ENCODE peak calls at places on chromosomes 13 and 19, in nine cellular contexts. E, W, L, I, B, U, K, T and N are unnamed samples.

GRCh38 chr19:33677745-33678426 is 56.1 kb downstream of the CHST8 start:
- DNase-seq in L (no peak), W (peak), I (no peak), U (no peak), K (no peak), B (peak), E (no peak), T (no peak), N (no peak)

GRCh38 chr13:38824342-38824741 is 137.5 kb downstream of the FREM2 start:
- DNase-seq in U (no peak), W (peak), B (no peak), K (peak), L (no peak), T (no peak), E (no peak), I (no peak), N (no peak)

GRCh38 chr19:51359294-51359693 is 6.9 kb downstream of the ETFB start:
- DNase-seq in T (no peak), E (no peak), W (no peak), U (peak), L (no peak), B (no peak), K (peak), I (no peak), N (no peak)

GRCh38 chr13:20525144-20525600 is 485 bp downstream of the CRYL1 start:
- DNase-seq in U (no peak), I (no peak), T (peak), K (peak), B (peak), L (no peak), E (peak), W (peak), N (peak)

GRCh38 chr19:45130888-45131615 is 29.7 kb downstream of the NKPD1 start:
- DNase-seq in W (no peak), B (no peak), E (no peak), L (peak), K (peak), T (peak), I (no peak), U (peak), N (peak)

GRCh38 chr19:18657590-18658365 is 20.9 kb downstream of the KLHL26 start:
- DNase-seq in L (no peak), K (no peak), I (peak), T (no peak), U (peak), E (no peak), W (peak), B (no peak), N (no peak)

GRCh38 chr13:93268327-93269028 is 41.9 kb downstream of the GPC6 start:
- DNase-seq in W (peak), E (no peak), I (no peak), K (no peak), B (no peak), U (no peak), L (no peak), T (no peak), N (no peak)

GRCh38 chr19:39480337-39481228 is at the start of gene TIMM50:
- DNase-seq in E (peak), W (peak), K (peak), B (peak), T (peak), L (peak), U (peak), I (peak), N (peak)

GRCh38 chr19:34364830-34365462 is at the start of gene GPI:
- DNase-seq in T (peak), B (peak), W (peak), E (peak), I (peak), K (peak), L (peak), U (peak), N (peak)

GRCh38 chr19:11342429-11342828 is 3.0 kb upstream of the RAB3D start:
- DNase-seq in E (no peak), U (no peak), I (no peak), K (no peak), L (no peak), T (no peak), B (no peak), W (no peak), N (no peak)

GRCh38 chr19:41957838-41958366 is 1.2 kb downstream of the RABAC1 start:
- DNase-seq in U (peak), L (peak), W (peak), E (no peak), I (peak), B (no peak), K (peak), T (peak), N (peak)

GRCh38 chr13:49569993-49570689 is 15.2 kb downstream of the RCBTB1 start:
- DNase-seq in W (no peak), E (no peak), U (peak), T (no peak), B (no peak), K (peak), I (peak), L (no peak), N (no peak)

GRCh38 chr13:90654970-90655369 is 692.5 kb upstream of the MIR17HG start:
- DNase-seq in U (no peak), E (no peak), K (no peak), T (no peak), B (no peak), I (no peak), L (no peak), W (no peak), N (no peak)

GRCh38 chr19:18304496-18305312 is 18.2 kb downstream of the LSM4 start:
- DNase-seq in T (no peak), E (peak), I (peak), L (no peak), W (peak), B (peak), K (peak), U (peak), N (no peak)

GRCh38 chr19:49119411-49120324 is at the start of gene PPFIA3:
- DNase-seq in K (peak), T (peak), B (peak), E (no peak), W (peak), I (peak), U (peak), L (no peak), N (peak)

GRCh38 chr13:113366031-113366588 is 2.2 kb upstream of the GRTP1 start:
- DNase-seq in K (no peak), L (no peak), W (no peak), U (no peak), B (peak), T (no peak), E (no peak), I (no peak), N (no peak)

GRCh38 chr19:16470911-16471811 is 609 bp downstream of the EPS15L1 start:
- DNase-seq in K (no peak), W (peak), T (peak), B (peak), I (peak), U (peak), L (no peak), E (no peak), N (no peak)

GRCh38 chr13:79912403-79912802 is 428.5 kb downstream of the SPRY2 start:
- DNase-seq in B (no peak), L (no peak), K (no peak), U (no peak), T (no peak), I (no peak), W (no peak), E (no peak), N (no peak)

GRCh38 chr19:53246498-53246897 is 8.2 kb downstream of the ZNF677 start:
- DNase-seq in T (no peak), I (peak), L (no peak), E (no peak), B (no peak), W (no peak), U (no peak), K (no peak), N (no peak)

GRCh38 chr13:24274452-24274971 is 34.9 kb upstream of the C1QTNF9 start:
- DNase-seq in B (no peak), T (no peak), E (peak), U (no peak), I (peak), K (no peak), W (no peak), L (no peak), N (no peak)

GRCh38 chr19:48968179-48968661 is 3.1 kb downstream of the FTL start:
- DNase-seq in E (no peak), U (no peak), W (no peak), I (no peak), B (no peak), T (no peak), K (no peak), L (no peak), N (no peak)

GRCh38 chr13:70249332-70250064 is 141.2 kb upstream of the KLHL1 start:
- DNase-seq in U (peak), I (no peak), T (peak), B (no peak), W (peak), L (no peak), E (no peak), K (peak), N (no peak)

GRCh38 chr13:99384468-99384867 is 77.3 kb upstream of the GPR183 start:
- DNase-seq in U (no peak), E (no peak), I (no peak), L (no peak), T (no peak), W (no peak), B (no peak), K (no peak), N (no peak)

GRCh38 chr13:45718063-45718462 is 15.9 kb downstream of the CBY2 start:
- DNase-seq in I (peak), W (peak), E (no peak), U (peak), L (peak), T (no peak), K (peak), B (no peak), N (peak)

GRCh38 chr19:11446652-11447301 is 11.3 kb downstream of the PRKCSH start:
- DNase-seq in I (peak), T (no peak), B (no peak), E (peak), W (peak), U (peak), L (no peak), K (peak), N (no peak)

GRCh38 chr19:44738603-44739585 is 9.6 kb upstream of the BCL3 start:
- DNase-seq in E (no peak), L (no peak), K (peak), T (no peak), B (no peak), U (peak), I (no peak), W (no peak), N (no peak)

GRCh38 chr13:47853236-47853635 is 147.8 kb downstream of the SUCLA2 start:
- DNase-seq in B (no peak), K (peak), I (no peak), T (no peak), U (no peak), L (no peak), E (no peak), W (no peak), N (no peak)

GRCh38 chr19:50909240-50910070 is 1.7 kb downstream of the KLK4 start:
- DNase-seq in T (peak), B (no peak), L (peak), E (peak), K (peak), W (peak), U (peak), I (peak), N (peak)

GRCh38 chr13:91714726-91715334 is 316.4 kb downstream of the GPC5 start:
- DNase-seq in E (no peak), U (no peak), T (no peak), I (no peak), W (peak), B (no peak), L (no peak), K (no peak), N (no peak)

GRCh38 chr19:13839193-13839937 is 37.6 kb upstream of the NANOS3 start:
- DNase-seq in W (peak), L (no peak), U (peak), I (peak), K (peak), T (no peak), B (peak), E (peak), N (no peak)

GRCh38 chr19:13902993-13903555 is 2.8 kb downstream of the BRME1 start:
- DNase-seq in W (peak), B (no peak), U (no peak), T (no peak), L (no peak), E (no peak), I (no peak), K (no peak), N (no peak)